ENCODE peak calls at places on chromosomes 16 and 17, in six cellular contexts. N, I, D, U, M and Y are unnamed samples.
A peak's percentile ranks its signal among the peaks of the same experiment; 100 is the strongest.

GRCh38 chr17:73748521-73748920 is 104.3 kb upstream of the SDK2 start:
- DNase-seq in I (no peak), N (no peak), D (no peak), M (no peak), U (no peak), Y (no peak)

GRCh38 chr16:56301391-56301850 is 110.1 kb downstream of the GNAO1 start:
- DNase-seq in D (no peak), M (no peak), U (peak; percentile 13), I (peak; percentile 20), N (peak; percentile 33), Y (no peak)

GRCh38 chr17:83069931-83070374 is 9.5 kb upstream of the METRNL start:
- DNase-seq in D (no peak), M (no peak), U (no peak), N (no peak), I (no peak), Y (peak; percentile 81)

GRCh38 chr17:11643851-11644250 is 45.6 kb downstream of the DNAH9 start:
- DNase-seq in M (no peak), U (no peak), N (no peak), I (no peak), D (no peak), Y (no peak)

GRCh38 chr17:67514998-67515397 is 137.9 kb downstream of the PITPNC1 start:
- DNase-seq in U (no peak), D (no peak), N (no peak), M (no peak), I (no peak), Y (no peak)

GRCh38 chr16:11090947-11091785 is 146.8 kb downstream of the CLEC16A start:
- DNase-seq in U (no peak), I (no peak), N (no peak), D (no peak), M (peak; percentile 33), Y (no peak)

GRCh38 chr16:19601083-19601976 is 45.8 kb downstream of the VPS35L start:
- DNase-seq in I (peak; percentile 59), N (peak; percentile 68), M (no peak), U (peak; percentile 47), D (no peak), Y (no peak)

GRCh38 chr16:12930881-12931280 is 29.5 kb downstream of the SHISA9 start:
- DNase-seq in U (no peak), I (no peak), D (no peak), N (no peak), M (no peak), Y (no peak)

GRCh38 chr16:75246504-75247205 is 4.8 kb downstream of the BCAR1 start:
- DNase-seq in I (peak; percentile 60), D (no peak), M (no peak), N (no peak), U (no peak), Y (no peak)

GRCh38 chr17:14594690-14595089 is 293.8 kb downstream of the HS3ST3B1 start:
- DNase-seq in I (no peak), U (peak; percentile 10), M (no peak), N (no peak), D (no peak), Y (no peak)

GRCh38 chr17:8173871-8174322 is 2.3 kb downstream of the TMEM107 start:
- DNase-seq in D (no peak), U (no peak), N (no peak), I (no peak), M (no peak), Y (no peak)

GRCh38 chr17:77164483-77165030 is 23.8 kb downstream of the SEC14L1 start:
- DNase-seq in U (no peak), D (no peak), N (no peak), M (no peak), I (no peak), Y (no peak)

GRCh38 chr16:67628216-67628615 is 16.7 kb upstream of the CARMIL2 start:
- DNase-seq in N (no peak), M (no peak), D (no peak), I (no peak), U (no peak), Y (no peak)

GRCh38 chr17:35373984-35374765 is 754 bp upstream of the SLFN11 start:
- DNase-seq in N (peak; percentile 83), M (peak; percentile 80), U (peak; percentile 34), D (no peak), I (peak; percentile 78), Y (peak; percentile 56)

GRCh38 chr17:42402121-42402516 is 13.9 kb upstream of the STAT3 start:
- DNase-seq in N (no peak), D (no peak), I (no peak), U (no peak), M (no peak), Y (no peak)

GRCh38 chr16:30551781-30552180 is 6.4 kb downstream of the ZNF764 start:
- DNase-seq in M (no peak), D (no peak), I (no peak), U (no peak), N (no peak), Y (peak; percentile 70)

GRCh38 chr17:81923302-81924260 is 4.0 kb downstream of the MAFG start:
- DNase-seq in N (peak; percentile 86), U (peak; percentile 77), D (no peak), M (peak; percentile 86), I (peak; percentile 79), Y (peak; percentile 87)

GRCh38 chr17:7684856-7685532 is 2.3 kb downstream of the TP53 start:
- DNase-seq in N (no peak), U (no peak), M (no peak), I (no peak), D (no peak), Y (no peak)

GRCh38 chr17:16947470-16947869 is 24.4 kb downstream of the TNFRSF13B start:
- DNase-seq in D (no peak), I (no peak), M (no peak), N (no peak), U (no peak), Y (no peak)

GRCh38 chr17:73663614-73664013 is 19.4 kb upstream of the SDK2 start:
- DNase-seq in I (no peak), D (no peak), N (no peak), U (no peak), M (no peak), Y (no peak)

GRCh38 chr17:80925668-80926067 is 66.0 kb upstream of the CHMP6 start:
- DNase-seq in D (no peak), U (no peak), I (no peak), N (no peak), M (peak; percentile 25), Y (no peak)

GRCh38 chr16:51155901-51156810 is 5.1 kb upstream of the SALL1 start:
- DNase-seq in M (peak; percentile 47), D (no peak), N (peak; percentile 43), I (peak; percentile 40), U (no peak), Y (no peak)

GRCh38 chr16:51152691-51153261 is 1.7 kb upstream of the SALL1 start:
- DNase-seq in U (no peak), I (peak; percentile 10), D (no peak), N (peak; percentile 54), M (peak; percentile 50), Y (no peak)

GRCh38 chr16:51155199-51155607 is 4.1 kb upstream of the SALL1 start:
- DNase-seq in I (no peak), D (no peak), U (no peak), M (peak; percentile 57), N (no peak), Y (no peak)

GRCh38 chr16:51153275-51153991 is 2.4 kb upstream of the SALL1 start:
- DNase-seq in N (no peak), D (no peak), M (peak; percentile 46), I (peak; percentile 6), U (no peak), Y (no peak)

GRCh38 chr16:51154271-51155171 is 3.5 kb upstream of the SALL1 start:
- DNase-seq in U (no peak), M (peak; percentile 42), D (no peak), N (no peak), I (no peak), Y (no peak)
- H3K4me1 ChIP-seq in U (no peaks in the 10 kb centered on the region), M (peaks cover 2% of the 10 kb centered on the region), D (peaks cover 38% of the 10 kb centered on the region), N (peaks cover 14% of the 10 kb centered on the region), I (no peaks in the 10 kb centered on the region), Y (peaks cover 27% of the 10 kb centered on the region)

GRCh38 chr16:17166095-17166494 is 304.7 kb downstream of the XYLT1 start:
- DNase-seq in N (peak; percentile 17), I (peak; percentile 5), D (no peak), U (no peak), M (no peak), Y (no peak)

GRCh38 chr16:17160285-17160854 is 310.4 kb downstream of the XYLT1 start:
- DNase-seq in N (no peak), M (no peak), U (no peak), D (no peak), I (peak; percentile 26), Y (no peak)

GRCh38 chr16:17162560-17162959 is 308.2 kb downstream of the XYLT1 start:
- DNase-seq in U (no peak), N (peak; percentile 57), D (no peak), M (no peak), I (no peak), Y (no peak)

GRCh38 chr16:17159616-17160015 is 311.1 kb downstream of the XYLT1 start:
- DNase-seq in U (no peak), I (no peak), M (no peak), N (no peak), D (no peak), Y (no peak)

GRCh38 chr16:17161034-17161433 is 309.7 kb downstream of the XYLT1 start:
- DNase-seq in I (no peak), D (no peak), U (no peak), N (no peak), M (no peak), Y (no peak)
- H3K4me1 ChIP-seq in I (no peaks in the 10 kb centered on the region), D (no peaks in the 10 kb centered on the region), U (no peaks in the 10 kb centered on the region), N (peaks cover 13% of the 10 kb centered on the region), M (no peaks in the 10 kb centered on the region), Y (no peaks in the 10 kb centered on the region)

GRCh38 chr16:65769055-65769465 is 597.4 kb upstream of the CDH5 start:
- DNase-seq in D (no peak), U (no peak), M (no peak), I (peak; percentile 23), N (no peak), Y (no peak)
- H3K4me1 ChIP-seq in D (no peaks in the 10 kb centered on the region), U (no peaks in the 10 kb centered on the region), M (no peaks in the 10 kb centered on the region), I (no peaks in the 10 kb centered on the region), N (no peaks in the 10 kb centered on the region), Y (no peaks in the 10 kb centered on the region)

GRCh38 chr17:57106107-57106835 is 21.2 kb downstream of the AKAP1 start:
- DNase-seq in D (no peak), N (no peak), M (no peak), U (peak; percentile 55), I (no peak), Y (no peak)
- H3K4me1 ChIP-seq in D (peaks cover 97% of the 10 kb centered on the region), N (peaks cover 24% of the 10 kb centered on the region), M (peaks cover 7% of the 10 kb centered on the region), U (peaks cover 39% of the 10 kb centered on the region), I (no peaks in the 10 kb centered on the region), Y (peaks cover 31% of the 10 kb centered on the region)

GRCh38 chr17:36937001-36937960 is at the start of gene LHX1:
- DNase-seq in U (no peak), I (no peak), D (no peak), M (no peak), N (no peak), Y (no peak)
- H3K4me1 ChIP-seq in U (peaks cover 4% of the 10 kb centered on the region), I (no peaks in the 10 kb centered on the region), D (peaks cover 70% of the 10 kb centered on the region), M (peaks cover 14% of the 10 kb centered on the region), N (peaks cover 8% of the 10 kb centered on the region), Y (peaks cover 68% of the 10 kb centered on the region)